ENCODE peak calls at places on chromosomes 3 and 15, in nine cellular contexts. E is right lobe of liver; M is kidney; Z is BJ; N is ovary; L is thyroid gland; T is neuronal stem cell; X is CD4-positive, CD25-positive, alpha-beta regulatory T cell; K is NT2/D1. J is an unnamed sample.

GRCh38 chr3:146250449-146251382 is at the start of gene PLSCR4:
- DNase-seq in T (peak; percentile 27), L (peak; percentile 82), X (no peak), M (peak; percentile 93), E (peak; percentile 87), N (peak; percentile 90), K (no peak), Z (peak; percentile 19), J (no peak)

GRCh38 chr3:78988324-78988723 is 779.5 kb downstream of the ROBO1 start:
- DNase-seq in N (no peak), L (no peak), E (no peak), X (no peak), M (no peak), Z (no peak), T (no peak), K (no peak), J (no peak)

GRCh38 chr3:72899349-72899765 is 11.5 kb downstream of the GXYLT2 start:
- DNase-seq in E (no peak), K (no peak), T (no peak), L (no peak), Z (no peak), M (no peak), N (no peak), X (no peak), J (no peak)

GRCh38 chr15:47718474-47719440 is 1.5 kb downstream of the SEMA6D start:
- DNase-seq in Z (no peak), L (peak; percentile 11), K (no peak), E (no peak), X (no peak), N (peak; percentile 50), T (no peak), M (no peak), J (no peak)

GRCh38 chr3:55516391-55517030 is 29.4 kb upstream of the WNT5A start:
- DNase-seq in X (no peak), Z (no peak), T (no peak), N (no peak), E (no peak), M (no peak), L (no peak), K (no peak), J (no peak)

GRCh38 chr3:32157600-32158264 is 51.3 kb downstream of the GPD1L start:
- DNase-seq in L (no peak), Z (no peak), M (no peak), E (no peak), T (no peak), K (no peak), X (no peak), N (no peak), J (no peak)

GRCh38 chr15:69014454-69014853 is at the start of gene NOX5:
- DNase-seq in N (no peak), E (no peak), L (no peak), T (no peak), Z (peak; percentile 91), X (no peak), M (no peak), K (no peak), J (no peak)

GRCh38 chr3:72272356-72272755 is 487.4 kb upstream of the PROK2 start:
- DNase-seq in N (no peak), X (no peak), E (no peak), Z (no peak), M (no peak), T (no peak), L (no peak), K (no peak), J (no peak)

GRCh38 chr3:174466471-174467054 is 392.6 kb upstream of the NAALADL2 start:
- DNase-seq in Z (no peak), K (peak; percentile 6), M (no peak), T (peak; percentile 40), X (no peak), L (no peak), N (no peak), E (no peak), J (no peak)

GRCh38 chr15:40929730-40930429 is 740 bp downstream of the DLL4 start:
- DNase-seq in X (no peak), K (no peak), Z (no peak), E (peak; percentile 62), L (peak; percentile 65), T (no peak), M (peak; percentile 88), N (no peak), J (no peak)

GRCh38 chr3:55362206-55362960 is 124.7 kb downstream of the WNT5A start:
- DNase-seq in M (no peak), X (no peak), E (no peak), T (no peak), N (no peak), L (no peak), K (no peak), Z (no peak), J (no peak)

GRCh38 chr3:184233127-184233843 is 3.9 kb downstream of the VWA5B2 start:
- DNase-seq in Z (no peak), N (no peak), L (no peak), M (no peak), E (no peak), T (no peak), K (no peak), X (no peak), J (no peak)

GRCh38 chr3:23548706-23549105 is 257.0 kb upstream of the UBE2E1 start:
- DNase-seq in K (no peak), E (no peak), Z (no peak), L (no peak), N (no peak), X (no peak), T (no peak), M (no peak), J (no peak)

GRCh38 chr15:29770796-29771195 is 51.5 kb downstream of the TJP1 start:
- DNase-seq in T (no peak), L (no peak), N (no peak), E (no peak), Z (no peak), M (no peak), K (no peak), X (no peak), J (no peak)

GRCh38 chr3:122105626-122106025 is 50.5 kb downstream of the CD86 start:
- DNase-seq in E (no peak), N (no peak), T (no peak), L (no peak), X (no peak), Z (no peak), K (no peak), M (no peak), J (no peak)

GRCh38 chr3:52259035-52259434 is 13.5 kb downstream of the PPM1M start:
- DNase-seq in N (no peak), E (no peak), M (no peak), X (no peak), T (no peak), K (no peak), L (no peak), Z (no peak), J (no peak)

GRCh38 chr3:52259448-52259847 is 13.9 kb downstream of the PPM1M start:
- DNase-seq in T (no peak), M (no peak), N (no peak), E (no peak), L (no peak), K (no peak), Z (no peak), X (no peak), J (no peak)

GRCh38 chr3:52254608-52255007 is 9.0 kb downstream of the PPM1M start:
- DNase-seq in T (no peak), N (no peak), L (no peak), E (no peak), K (no peak), Z (no peak), X (no peak), M (no peak), J (no peak)

GRCh38 chr3:52257911-52258310 is 12.4 kb downstream of the PPM1M start:
- DNase-seq in M (no peak), Z (no peak), X (no peak), T (no peak), L (no peak), K (no peak), E (no peak), N (no peak), J (no peak)

DNA sequence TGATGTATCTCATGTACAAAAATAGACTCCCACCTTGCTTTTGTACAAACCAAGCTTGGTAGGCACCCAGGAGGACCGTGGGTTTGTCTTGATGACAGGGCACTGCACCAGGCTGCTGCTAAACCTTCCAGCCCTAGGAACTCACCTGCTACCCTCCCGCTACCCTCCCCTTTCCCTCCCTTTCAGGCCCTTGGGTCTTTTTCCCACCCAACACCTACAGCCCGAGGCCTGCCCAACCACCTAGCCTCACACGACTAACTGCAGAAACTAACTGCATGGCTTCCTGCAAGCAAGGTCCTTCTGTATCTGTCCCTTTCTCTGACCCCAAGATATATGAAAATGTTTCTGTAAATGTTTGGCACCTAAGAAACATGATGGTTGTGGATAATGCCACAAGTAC is 11.1 kb downstream of the PPM1M start:
- DNase-seq in N (no peak), X (no peak), Z (no peak), L (no peak), E (no peak), T (no peak), M (no peak), K (no peak), J (no peak)
- H3K36me3 ChIP-seq in N (no peaks in the 10 kb centered on the region), X (peaks cover 64% of the 10 kb centered on the region), Z (peaks cover 31% of the 10 kb centered on the region), L (peaks cover 89% of the 10 kb centered on the region), E (peaks cover 89% of the 10 kb centered on the region), T (peaks cover 98% of the 10 kb centered on the region), M (peaks cover 51% of the 10 kb centered on the region), K (peaks cover 95% of the 10 kb centered on the region), J (peaks cover 74% of the 10 kb centered on the region)

DNA sequence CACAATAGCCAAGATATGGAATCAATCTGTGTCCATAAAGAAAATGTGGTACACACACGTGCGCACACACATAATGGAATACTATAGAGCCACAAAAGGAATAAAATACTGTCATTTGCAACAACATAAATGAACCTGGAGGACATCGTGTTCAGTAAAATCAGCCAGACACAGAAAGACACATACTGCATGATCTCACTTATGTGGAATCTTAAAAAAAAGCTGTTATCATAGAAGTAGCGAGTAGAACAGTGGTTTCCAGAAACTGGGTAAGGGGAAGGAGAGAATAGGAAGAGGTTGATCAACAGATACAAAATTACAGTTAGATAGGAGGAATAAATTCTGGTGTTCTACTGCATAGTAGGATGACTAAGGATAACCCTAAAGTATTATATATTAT is 11.1 kb downstream of the ATOSA start:
- DNase-seq in L (no peak), E (no peak), T (no peak), X (no peak), K (no peak), Z (no peak), M (no peak), N (no peak), J (no peak)
- H3K36me3 ChIP-seq in L (peaks cover 29% of the 10 kb centered on the region), E (peaks cover 46% of the 10 kb centered on the region), T (peaks cover 45% of the 10 kb centered on the region), X (peaks cover 94% of the 10 kb centered on the region), K (no peaks in the 10 kb centered on the region), Z (peaks cover 5% of the 10 kb centered on the region), M (peaks cover 26% of the 10 kb centered on the region), N (no peaks in the 10 kb centered on the region), J (peaks cover 36% of the 10 kb centered on the region)

GRCh38 chr3:150564243-150564642 is 17.7 kb downstream of the EIF2A start:
- DNase-seq in Z (no peak), L (no peak), M (no peak), E (no peak), T (no peak), X (no peak), K (no peak), N (no peak), J (no peak)
- H3K36me3 ChIP-seq in Z (peaks cover 2% of the 10 kb centered on the region), L (peaks cover 19% of the 10 kb centered on the region), M (peaks cover 11% of the 10 kb centered on the region), E (peaks cover 31% of the 10 kb centered on the region), T (peaks cover 88% of the 10 kb centered on the region), X (peaks cover 59% of the 10 kb centered on the region), K (peaks cover 78% of the 10 kb centered on the region), N (no peaks in the 10 kb centered on the region), J (peaks cover 27% of the 10 kb centered on the region)

DNA sequence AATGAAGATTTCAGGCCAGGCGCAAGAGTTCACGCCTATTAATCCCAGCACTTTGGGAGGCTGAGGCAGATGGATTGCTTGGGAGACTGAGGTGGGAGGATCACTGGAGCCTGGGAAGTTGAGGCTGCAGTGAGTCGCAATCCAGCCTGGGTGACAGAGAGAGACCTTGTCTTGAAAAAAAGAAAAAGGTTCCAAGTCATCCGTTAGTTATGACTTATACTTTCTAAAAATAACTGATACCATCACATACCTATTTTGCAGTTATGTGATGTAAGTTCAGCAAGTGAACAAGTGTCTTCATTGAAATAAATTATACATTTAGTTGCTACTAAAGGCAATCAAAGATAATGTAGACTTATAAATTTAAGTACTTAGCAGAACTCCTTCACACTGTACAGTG is 22.1 kb downstream of the CLPX start:
- DNase-seq in X (no peak), M (no peak), T (no peak), E (no peak), K (no peak), L (no peak), N (no peak), Z (no peak), J (no peak)
- H3K36me3 ChIP-seq in X (peaks cover 50% of the 10 kb centered on the region), M (peaks cover 7% of the 10 kb centered on the region), T (peaks cover 79% of the 10 kb centered on the region), E (peaks cover 45% of the 10 kb centered on the region), K (peaks cover 73% of the 10 kb centered on the region), L (peaks cover 12% of the 10 kb centered on the region), N (no peaks in the 10 kb centered on the region), Z (peaks cover 4% of the 10 kb centered on the region), J (peaks cover 17% of the 10 kb centered on the region)